ENCODE peak calls at places on chromosomes 2 and 18, in four cellular contexts. B is fibroblast of the aortic adventitia, F is thyroid gland, C is NCI-H146. Z is an unnamed sample.

GRCh38 chr18:70295633-70296188 is 6.9 kb downstream of the SOCS6 start:
- DNase-seq in B (no peak), F (no peak), C (no peak), Z (no peak)

GRCh38 chr18:77107218-77107815 is 25.3 kb downstream of the MBP start:
- DNase-seq in B (peak), F (peak), C (no peak), Z (no peak)

GRCh38 chr18:68769423-68769822 is 28.5 kb upstream of the CCDC102B start:
- DNase-seq in B (peak), F (no peak), C (no peak), Z (no peak)

GRCh38 chr2:134799936-134800335 is 38.5 kb upstream of the ACMSD start:
- DNase-seq in B (no peak), F (no peak), C (no peak), Z (no peak)

GRCh38 chr2:63488118-63488713 is 100.1 kb downstream of the WDPCP start:
- DNase-seq in B (peak), F (peak), C (no peak), Z (no peak)

GRCh38 chr18:63213936-63214671 is 105.5 kb downstream of the BCL2 start:
- DNase-seq in B (no peak), F (no peak), C (no peak), Z (no peak)

GRCh38 chr2:179991344-179991743 is 15.8 kb downstream of the CWC22 start:
- DNase-seq in B (no peak), F (no peak), C (peak), Z (no peak)

GRCh38 chr2:186540971-186541370 is 48.9 kb upstream of the ITGAV start:
- DNase-seq in B (no peak), F (no peak), C (no peak), Z (no peak)

GRCh38 chr18:35949903-35950627 is 22.4 kb upstream of the RMP24 start:
- DNase-seq in B (peak), F (peak), C (peak), Z (no peak)

GRCh38 chr2:101149241-101150192 is 1.7 kb downstream of the TBC1D8 start:
- DNase-seq in B (peak), F (no peak), C (peak), Z (no peak)

GRCh38 chr2:109055435-109055834 is 66.4 kb upstream of the EDAR start:
- DNase-seq in B (no peak), F (no peak), C (no peak), Z (no peak)

GRCh38 chr2:20424300-20425290 is 22.3 kb upstream of the RHOB start:
- DNase-seq in B (peak), F (peak), C (no peak), Z (peak)

GRCh38 chr18:34511879-34512278 is 198.2 kb upstream of the DTNA start:
- DNase-seq in B (no peak), F (no peak), C (no peak), Z (no peak)

GRCh38 chr2:177984739-177985138 is 87.8 kb downstream of the PDE11A start:
- DNase-seq in B (no peak), F (no peak), C (no peak), Z (no peak)

GRCh38 chr18:76126327-76126726 is 368.7 kb downstream of the ZNF516 start:
- DNase-seq in B (no peak), F (no peak), C (peak), Z (no peak)

GRCh38 chr2:158103358-158104021 is 1.8 kb downstream of the UPP2 start:
- DNase-seq in B (no peak), F (no peak), C (no peak), Z (no peak)

GRCh38 chr2:38113999-38114708 is 38.2 kb upstream of the CYP1B1 start:
- DNase-seq in B (peak), F (no peak), C (no peak), Z (no peak)

GRCh38 chr18:21163647-21164625 is 52.3 kb upstream of the ROCK1 start:
- DNase-seq in B (peak), F (no peak), C (no peak), Z (no peak)

GRCh38 chr2:14023558-14023957 is 609.0 kb upstream of the LRATD1 start:
- DNase-seq in B (no peak), F (no peak), C (no peak), Z (no peak)

GRCh38 chr2:120594856-120595685 is 140.6 kb upstream of the GLI2 start:
- DNase-seq in B (no peak), F (peak), C (no peak), Z (no peak)

GRCh38 chr18:49206717-49207116 is 253.7 kb downstream of the DYM start:
- DNase-seq in B (peak), F (no peak), C (peak), Z (no peak)

GRCh38 chr2:46164581-46165301 is 132.5 kb upstream of the EPAS1 start:
- DNase-seq in B (peak), F (peak), C (no peak), Z (no peak)

GRCh38 chr2:74648009-74648443 is at the start of gene M1AP:
- DNase-seq in B (no peak), F (peak), C (no peak), Z (no peak)

GRCh38 chr2:138202762-138203161 is 238.5 kb downstream of the HNMT start:
- DNase-seq in B (no peak), F (no peak), C (no peak), Z (no peak)

GRCh38 chr2:95384854-95385569 is 17.5 kb upstream of the FAHD2A start:
- DNase-seq in B (no peak), F (peak), C (no peak), Z (no peak)

GRCh38 chr2:126797622-126798275 is 100.9 kb upstream of the TEX51 start:
- DNase-seq in B (no peak), F (no peak), C (no peak), Z (no peak)

GRCh38 chr2:29123584-29124349 is 8.6 kb downstream of the CLIP4 start:
- DNase-seq in B (peak), F (no peak), C (no peak), Z (no peak)

GRCh38 chr2:21452263-21452662 is 328.5 kb downstream of the TDRD15 start:
- DNase-seq in B (no peak), F (no peak), C (no peak), Z (no peak)

GRCh38 chr18:11866764-11867163 is 15.6 kb downstream of the CHMP1B start:
- DNase-seq in B (no peak), F (no peak), C (no peak), Z (no peak)

GRCh38 chr2:151357359-151357758 is at the start of gene TNFAIP6:
- DNase-seq in B (peak), F (no peak), C (no peak), Z (no peak)

GRCh38 chr2:25877431-25878360 is 591 bp downstream of the ASXL2 start:
- DNase-seq in B (peak), F (peak), C (peak), Z (peak)

GRCh38 chr2:190533968-190534309 is 583 bp downstream of the NEMP2 start:
- DNase-seq in B (peak), F (peak), C (no peak), Z (peak)

GRCh38 chr18:58862851-58863538 is 1.7 kb upstream of the ZNF532 start:
- DNase-seq in B (peak), F (peak), C (peak), Z (no peak)

GRCh38 chr2:236629961-236630872 is 60.6 kb downstream of the ACKR3 start:
- DNase-seq in B (no peak), F (no peak), C (no peak), Z (no peak)

GRCh38 chr2:118774458-118775133 is 72.9 kb downstream of the EN1 start:
- DNase-seq in B (peak), F (peak), C (no peak), Z (no peak)

GRCh38 chr2:45776160-45776955 is 124.9 kb downstream of the PRKCE start:
- DNase-seq in B (peak), F (no peak), C (no peak), Z (no peak)

GRCh38 chr2:7639476-7639875 is 722.3 kb downstream of the RNF144A start:
- DNase-seq in B (no peak), F (peak), C (no peak), Z (no peak)

GRCh38 chr2:200778038-200778437 is 33.7 kb upstream of the BZW1 start:
- DNase-seq in B (peak), F (no peak), C (no peak), Z (no peak)

GRCh38 chr2:120844098-120844738 is 108.5 kb downstream of the GLI2 start:
- DNase-seq in B (no peak), F (no peak), C (no peak), Z (no peak)

Z was measured in GM12864.